ENCODE peak calls at places on chromosomes 16 and 17, in four cellular contexts. N, L, E and I are unnamed samples.

GRCh38 chr16:74950511-74950910 is 34.4 kb downstream of the WDR59 start:
- DNase-seq in N (no peak), L (no peak), E (no peak), I (no peak)

GRCh38 chr17:74474043-74474792 is 7.8 kb downstream of the CD300A start:
- DNase-seq in N (no peak), L (no peak), E (no peak), I (no peak)

GRCh38 chr16:56967733-56968132 is 6.0 kb downstream of the CETP start:
- DNase-seq in N (no peak), L (no peak), E (no peak), I (no peak)

GRCh38 chr17:7523033-7523432 is 25.8 kb upstream of the TNFSF12 start:
- DNase-seq in N (peak), L (no peak), E (peak), I (peak)

GRCh38 chr17:29588017-29588557 is 1.4 kb downstream of the GIT1 start:
- DNase-seq in N (no peak), L (no peak), E (no peak), I (peak)

GRCh38 chr17:13199425-13199824 is 181.6 kb upstream of the ELAC2 start:
- DNase-seq in N (no peak), L (no peak), E (no peak), I (no peak)

GRCh38 chr17:46865100-46865499 is 13.7 kb downstream of the WNT9B start:
- DNase-seq in N (no peak), L (no peak), E (peak), I (peak)

GRCh38 chr17:82388223-82388921 is 16.8 kb downstream of the UTS2R start:
- DNase-seq in N (no peak), L (no peak), E (peak), I (no peak)

GRCh38 chr17:82317394-82318168 is at the start of gene CD7:
- DNase-seq in N (no peak), L (no peak), E (no peak), I (no peak)

GRCh38 chr16:74626741-74627416 is 20.0 kb upstream of the GLG1 start:
- DNase-seq in N (no peak), L (no peak), E (no peak), I (no peak)

GRCh38 chr17:80030730-80031410 is 4.8 kb downstream of the TBC1D16 start:
- DNase-seq in N (no peak), L (no peak), E (no peak), I (no peak)

GRCh38 chr17:13594762-13595697 is 6.7 kb downstream of the HS3ST3A1 start:
- DNase-seq in N (peak), L (peak), E (peak), I (peak)

GRCh38 chr17:2971851-2972250 is 91.6 kb downstream of the OR1D5 start:
- DNase-seq in N (no peak), L (no peak), E (no peak), I (no peak)

GRCh38 chr17:17416400-17417360 is 60.1 kb upstream of the MED9 start:
- DNase-seq in N (no peak), L (peak), E (no peak), I (no peak)

GRCh38 chr17:73536700-73537680 is 107.3 kb downstream of the SDK2 start:
- DNase-seq in N (no peak), L (no peak), E (peak), I (no peak)

GRCh38 chr16:48317614-48318013 is 67.6 kb downstream of the SIAH1 start:
- DNase-seq in N (peak), L (no peak), E (peak), I (peak)

GRCh38 chr16:27374794-27375499 is 27.0 kb upstream of the IL21R start:
- DNase-seq in N (peak), L (peak), E (peak), I (peak)

GRCh38 chr16:85136705-85137322 is 24.5 kb upstream of the CIBAR2 start:
- DNase-seq in N (no peak), L (no peak), E (peak), I (peak)

GRCh38 chr17:79425686-79426085 is 185.2 kb downstream of the RBFOX3 start:
- DNase-seq in N (no peak), L (no peak), E (no peak), I (no peak)

GRCh38 chr17:82536220-82537201 is 17.0 kb downstream of the FOXK2 start:
- DNase-seq in N (no peak), L (no peak), E (no peak), I (no peak)

GRCh38 chr17:55463600-55463999 is 42.0 kb upstream of the MMD start:
- DNase-seq in N (no peak), L (no peak), E (no peak), I (peak)

GRCh38 chr16:24853830-24854229 is 8.1 kb downstream of the SLC5A11 start:
- DNase-seq in N (no peak), L (peak), E (no peak), I (no peak)

GRCh38 chr16:74034862-74035261 is 261.8 kb upstream of the PSMD7 start:
- DNase-seq in N (peak), L (peak), E (peak), I (peak)

GRCh38 chr16:1790261-1790610 is 3.3 kb downstream of the IGFALS start:
- DNase-seq in N (no peak), L (no peak), E (no peak), I (no peak)

GRCh38 chr17:21463204-21463661 is 87.1 kb downstream of the KCNJ12 start:
- DNase-seq in N (no peak), L (no peak), E (no peak), I (no peak)

GRCh38 chr17:81387235-81388060 is 7.8 kb upstream of the BAHCC1 start:
- DNase-seq in N (no peak), L (peak), E (peak), I (no peak)

GRCh38 chr16:26993988-26994387 is 72.7 kb upstream of the C16orf82 start:
- DNase-seq in N (no peak), L (no peak), E (no peak), I (no peak)

GRCh38 chr16:55732496-55732895 is 76.7 kb downstream of the SLC6A2 start:
- DNase-seq in N (no peak), L (no peak), E (no peak), I (no peak)

GRCh38 chr16:86504315-86505184 is 5.8 kb upstream of the FOXF1 start:
- DNase-seq in N (no peak), L (no peak), E (no peak), I (no peak)
- H3K4me2 ChIP-seq in N (no peak), L (no peak), E (no peak), I (no peak)

GRCh38 chr17:42564815-42565522 is 1.9 kb upstream of the MLX start:
- DNase-seq in N (no peak), L (no peak), E (no peak), I (no peak)

GRCh38 chr17:42563543-42563942 is 1.6 kb downstream of the COASY start:
- DNase-seq in N (no peak), L (no peak), E (no peak), I (no peak)

GRCh38 chr17:42565523-42566214 is 1.2 kb upstream of the MLX start:
- DNase-seq in N (no peak), L (no peak), E (no peak), I (no peak)

GRCh38 chr17:42562845-42563509 is 1.0 kb downstream of the COASY start:
- DNase-seq in N (no peak), L (no peak), E (no peak), I (peak)

GRCh38 chr17:42563950-42564349 is 2.0 kb downstream of the COASY start:
- DNase-seq in N (no peak), L (no peak), E (no peak), I (no peak)
- H3K4me2 ChIP-seq in N (peak), L (peak), E (no peak), I (peak)

GRCh38 chr16:15482068-15482747 is 47.8 kb downstream of the BMERB1 start:
- DNase-seq in N (peak), L (peak), E (peak), I (no peak)
- H3K4me2 ChIP-seq in N (peak), L (peak), E (no peak), I (no peak)

GRCh38 chr16:15581127-15581815 is 61.7 kb downstream of the MARF1 start:
- DNase-seq in N (no peak), L (no peak), E (no peak), I (no peak)
- H3K4me2 ChIP-seq in N (no peak), L (no peak), E (no peak), I (no peak)

GRCh38 chr17:39605492-39606433 is 2.0 kb downstream of the NEUROD2 start:
- DNase-seq in N (no peak), L (no peak), E (no peak), I (peak)
- H3K4me2 ChIP-seq in N (no peak), L (peak), E (peak), I (peak)

DNA sequence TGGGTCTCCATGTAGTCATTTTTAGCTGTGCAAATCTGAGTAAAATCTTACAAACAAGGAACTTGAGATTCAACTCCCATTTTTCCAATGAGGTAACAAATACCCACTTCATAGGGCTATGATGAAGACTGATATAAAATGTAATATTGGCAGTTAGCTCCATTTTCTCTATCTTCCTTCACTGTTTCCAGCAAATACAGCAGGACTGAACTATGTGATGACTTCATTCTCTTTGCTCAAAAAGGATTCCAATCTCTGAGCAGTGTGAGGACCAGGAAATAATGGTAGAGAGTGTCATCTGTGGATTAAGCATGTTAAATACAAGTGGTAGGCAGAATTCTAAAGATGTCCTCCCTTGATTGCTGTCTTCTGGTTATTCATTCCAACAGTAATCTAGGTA is 18.3 kb downstream of the RND2 start:
- DNase-seq in N (no peak), L (no peak), E (no peak), I (no peak)
- H3K4me2 ChIP-seq in N (no peak), L (no peak), E (no peak), I (no peak)

DNA sequence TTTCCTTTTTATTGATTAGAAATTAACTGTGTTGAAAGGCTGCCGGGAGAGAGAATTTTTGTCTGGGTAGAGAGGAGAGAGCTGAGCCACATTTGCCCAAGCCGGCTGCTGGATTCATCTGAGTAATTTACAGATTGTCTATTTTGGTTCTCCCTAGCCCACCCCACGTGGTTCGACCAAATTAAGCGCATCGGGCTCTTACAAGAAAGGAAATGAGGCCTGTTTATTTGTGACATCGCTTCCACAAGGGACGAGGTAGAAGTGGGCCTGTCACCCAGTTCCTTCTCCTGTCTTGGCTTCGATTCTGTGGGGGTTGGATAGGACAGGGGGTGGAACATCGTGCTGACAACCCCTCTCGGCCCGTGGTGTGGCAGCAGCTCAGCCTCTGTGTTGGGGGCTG is 42.9 kb downstream of the SYT17 start:
- DNase-seq in N (no peak), L (no peak), E (no peak), I (no peak)
- H3K4me2 ChIP-seq in N (no peak), L (no peak), E (no peak), I (no peak)

GRCh38 chr17:76481091-76481655 is 13.8 kb downstream of the AANAT start:
- DNase-seq in N (no peak), L (no peak), E (no peak), I (peak)
- H3K4me2 ChIP-seq in N (no peak), L (no peak), E (no peak), I (peak)

GRCh38 chr17:50170662-50171370 is 5.0 kb downstream of the SGCA start:
- DNase-seq in N (no peak), L (no peak), E (no peak), I (no peak)

GRCh38 chr17:50168319-50168718 is 2.5 kb downstream of the SGCA start:
- DNase-seq in N (no peak), L (no peak), E (no peak), I (no peak)

GRCh38 chr17:50167371-50167770 is 1.6 kb downstream of the SGCA start:
- DNase-seq in N (no peak), L (no peak), E (no peak), I (no peak)

GRCh38 chr17:50169881-50170459 is 4.2 kb downstream of the SGCA start:
- DNase-seq in N (no peak), L (no peak), E (no peak), I (no peak)

DNA sequence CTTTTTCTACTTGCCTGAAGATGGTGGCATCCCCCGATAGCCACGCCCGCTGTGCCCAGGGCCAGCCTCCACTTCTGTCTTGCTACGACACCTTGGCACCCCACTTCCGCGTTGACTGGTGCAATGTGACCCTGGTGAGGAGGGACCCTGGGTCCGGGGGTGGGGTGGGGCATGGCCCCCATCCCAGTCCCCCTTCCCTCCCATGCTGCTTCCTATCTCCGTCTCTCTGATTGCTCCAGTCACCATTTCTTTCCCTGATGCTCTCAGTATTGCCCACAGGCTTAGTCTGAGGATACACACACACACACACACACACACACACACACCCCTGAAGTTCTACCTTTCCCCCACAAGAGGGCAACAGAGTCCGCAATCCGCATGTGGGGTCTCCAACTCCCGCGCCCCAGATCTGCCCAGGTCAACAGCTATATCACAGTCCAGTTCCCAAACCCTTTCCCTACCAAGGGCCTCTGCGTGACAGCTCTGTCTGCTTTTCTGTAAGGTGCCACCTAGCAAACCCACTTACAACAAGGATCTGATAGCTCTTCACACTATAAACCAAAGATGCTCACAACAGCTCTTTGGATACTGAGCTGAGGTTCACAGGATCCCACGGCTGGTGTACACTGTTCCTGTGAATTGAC is 3.4 kb downstream of the SGCA start:
- DNase-seq in N (peak), L (peak), E (peak), I (peak)
- H3K4me2 ChIP-seq in N (peak), L (peak), E (no peak), I (no peak)

DNA sequence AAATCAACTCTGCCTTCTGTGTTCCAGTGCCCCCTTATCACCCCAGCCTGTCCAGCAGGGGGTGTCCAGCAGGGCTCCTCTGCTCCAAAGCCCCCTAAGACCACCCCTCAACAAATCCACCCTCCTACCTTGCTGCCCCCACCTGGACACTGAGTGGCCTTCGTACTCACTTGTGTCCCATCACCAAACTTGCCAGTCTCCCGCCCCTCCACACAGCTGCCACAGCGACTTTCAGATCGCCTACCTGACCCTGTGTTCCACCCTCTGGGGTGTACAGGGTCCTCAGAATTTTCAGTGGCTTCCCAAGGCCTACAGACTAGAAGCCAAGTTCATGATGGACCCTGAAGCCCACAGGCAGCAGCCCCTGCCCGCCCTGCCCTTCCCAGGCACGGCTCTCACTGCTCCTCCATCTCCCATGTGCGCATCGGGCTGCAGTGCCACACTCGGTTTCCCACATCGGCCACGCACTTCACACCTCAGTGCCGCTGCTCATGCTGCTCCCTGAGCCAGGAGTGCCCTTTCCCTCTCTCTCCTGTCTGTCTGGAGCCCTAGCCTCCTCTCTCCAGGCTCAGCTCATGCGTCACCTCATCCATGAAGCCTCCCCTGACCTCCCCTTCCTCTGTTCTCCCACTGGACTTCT is 11.8 kb downstream of the KCNH6 start:
- DNase-seq in N (no peak), L (no peak), E (no peak), I (no peak)
- H3K4me2 ChIP-seq in N (no peak), L (no peak), E (no peak), I (no peak)